ENCODE peak calls at places on chromosomes 7 and 10, in five cellular contexts. One of them, this sample, is unnamed.

GRCh38 chr7:78018541-78019456 is 220.2 kb downstream of the PHTF2 start:
- DNase-seq in stimulated activated CD4-positive, alpha-beta T cell treated with anti-CD3 and anti-CD28 coated beads, Interleukin-4, amount 100 ng/mL, for 1 hour: peak; percentile 15
- DNase-seq in mesendoderm: peak; percentile 36
- DNase-seq in GM19239: no peak
- DNase-seq in T1000: no peak
- DNase-seq in this sample: no peak

GRCh38 chr7:155944901-155945300 is 132.6 kb upstream of the SHH start:
- DNase-seq in T1000: no peak
- DNase-seq in stimulated activated CD4-positive, alpha-beta T cell treated with anti-CD3 and anti-CD28 coated beads, Interleukin-4, amount 100 ng/mL, for 1 hour: no peak
- DNase-seq in GM19239: no peak
- DNase-seq in mesendoderm: no peak
- DNase-seq in this sample: no peak

GRCh38 chr10:29482591-29483421 is 152.0 kb downstream of the SVIL start:
- DNase-seq in stimulated activated CD4-positive, alpha-beta T cell treated with anti-CD3 and anti-CD28 coated beads, Interleukin-4, amount 100 ng/mL, for 1 hour: no peak
- DNase-seq in mesendoderm: peak; percentile 87
- DNase-seq in T1000: peak; percentile 16
- DNase-seq in GM19239: no peak
- DNase-seq in this sample: no peak

GRCh38 chr10:78210548-78210947 is 176.9 kb downstream of the RPS24 start:
- DNase-seq in stimulated activated CD4-positive, alpha-beta T cell treated with anti-CD3 and anti-CD28 coated beads, Interleukin-4, amount 100 ng/mL, for 1 hour: no peak
- DNase-seq in mesendoderm: no peak
- DNase-seq in GM19239: no peak
- DNase-seq in T1000: no peak
- DNase-seq in this sample: no peak

GRCh38 chr7:55493416-55493815 is 78.9 kb downstream of the VOPP1 start:
- DNase-seq in mesendoderm: no peak
- DNase-seq in T1000: no peak
- DNase-seq in GM19239: no peak
- DNase-seq in stimulated activated CD4-positive, alpha-beta T cell treated with anti-CD3 and anti-CD28 coated beads, Interleukin-4, amount 100 ng/mL, for 1 hour: no peak
- DNase-seq in this sample: no peak

GRCh38 chr7:74452748-74453320 is 872 bp upstream of the GTF2IRD1 start:
- DNase-seq in mesendoderm: no peak
- DNase-seq in GM19239: no peak
- DNase-seq in T1000: no peak
- DNase-seq in stimulated activated CD4-positive, alpha-beta T cell treated with anti-CD3 and anti-CD28 coated beads, Interleukin-4, amount 100 ng/mL, for 1 hour: peak; percentile 28
- DNase-seq in this sample: no peak

GRCh38 chr7:102260856-102261255 is 25.8 kb upstream of the SH2B2 start:
- DNase-seq in stimulated activated CD4-positive, alpha-beta T cell treated with anti-CD3 and anti-CD28 coated beads, Interleukin-4, amount 100 ng/mL, for 1 hour: no peak
- DNase-seq in GM19239: no peak
- DNase-seq in T1000: no peak
- DNase-seq in mesendoderm: peak; percentile 67
- DNase-seq in this sample: no peak

GRCh38 chr7:116499168-116500070 is at the start of gene CAV2:
- DNase-seq in mesendoderm: peak; percentile 80
- DNase-seq in T1000: peak; percentile 22
- DNase-seq in stimulated activated CD4-positive, alpha-beta T cell treated with anti-CD3 and anti-CD28 coated beads, Interleukin-4, amount 100 ng/mL, for 1 hour: peak; percentile 5
- DNase-seq in GM19239: no peak
- DNase-seq in this sample: peak; percentile 39

GRCh38 chr10:82190432-82191260 is 315.7 kb downstream of the NRG3 start:
- DNase-seq in mesendoderm: peak; percentile 30
- DNase-seq in T1000: peak; percentile 35
- DNase-seq in stimulated activated CD4-positive, alpha-beta T cell treated with anti-CD3 and anti-CD28 coated beads, Interleukin-4, amount 100 ng/mL, for 1 hour: no peak
- DNase-seq in GM19239: no peak
- DNase-seq in this sample: no peak

GRCh38 chr7:155219947-155220769 is 77.5 kb upstream of the INSIG1 start:
- DNase-seq in stimulated activated CD4-positive, alpha-beta T cell treated with anti-CD3 and anti-CD28 coated beads, Interleukin-4, amount 100 ng/mL, for 1 hour: no peak
- DNase-seq in T1000: no peak
- DNase-seq in mesendoderm: no peak
- DNase-seq in GM19239: no peak
- DNase-seq in this sample: no peak

GRCh38 chr7:50331564-50332208 is 27.2 kb downstream of the IKZF1 start:
- DNase-seq in mesendoderm: no peak
- DNase-seq in T1000: no peak
- DNase-seq in stimulated activated CD4-positive, alpha-beta T cell treated with anti-CD3 and anti-CD28 coated beads, Interleukin-4, amount 100 ng/mL, for 1 hour: no peak
- DNase-seq in GM19239: no peak
- DNase-seq in this sample: peak; percentile 69

GRCh38 chr7:74454059-74454947 is 597 bp downstream of the GTF2IRD1 start:
- DNase-seq in stimulated activated CD4-positive, alpha-beta T cell treated with anti-CD3 and anti-CD28 coated beads, Interleukin-4, amount 100 ng/mL, for 1 hour: peak; percentile 21
- DNase-seq in mesendoderm: no peak
- DNase-seq in T1000: no peak
- DNase-seq in GM19239: no peak
- DNase-seq in this sample: peak; percentile 48

GRCh38 chr7:7100432-7100849 is 81.9 kb upstream of the C1GALT1 start:
- DNase-seq in mesendoderm: peak; percentile 99
- DNase-seq in GM19239: no peak
- DNase-seq in stimulated activated CD4-positive, alpha-beta T cell treated with anti-CD3 and anti-CD28 coated beads, Interleukin-4, amount 100 ng/mL, for 1 hour: no peak
- DNase-seq in T1000: no peak
- DNase-seq in this sample: no peak

GRCh38 chr10:130364631-130365030 is 228.4 kb downstream of the GLRX3 start:
- DNase-seq in stimulated activated CD4-positive, alpha-beta T cell treated with anti-CD3 and anti-CD28 coated beads, Interleukin-4, amount 100 ng/mL, for 1 hour: no peak
- DNase-seq in T1000: no peak
- DNase-seq in mesendoderm: no peak
- DNase-seq in GM19239: no peak
- DNase-seq in this sample: no peak

GRCh38 chr10:10094700-10095099 is 923.0 kb upstream of the CELF2 start:
- DNase-seq in GM19239: no peak
- DNase-seq in stimulated activated CD4-positive, alpha-beta T cell treated with anti-CD3 and anti-CD28 coated beads, Interleukin-4, amount 100 ng/mL, for 1 hour: no peak
- DNase-seq in mesendoderm: no peak
- DNase-seq in T1000: no peak
- DNase-seq in this sample: no peak

GRCh38 chr7:30352169-30352568 is 67.8 kb downstream of the ZNRF2 start:
- DNase-seq in GM19239: no peak
- DNase-seq in mesendoderm: no peak
- DNase-seq in T1000: no peak
- DNase-seq in stimulated activated CD4-positive, alpha-beta T cell treated with anti-CD3 and anti-CD28 coated beads, Interleukin-4, amount 100 ng/mL, for 1 hour: no peak
- DNase-seq in this sample: no peak